ENCODE peak calls at places on chromosomes 3 and 15, in eight cellular contexts. Q is BJ, D is GM23338, G is NT2/D1, C is tibial artery, B is stomach, M is fibroblast of mammary gland, S is tibial nerve. N is an unnamed sample.

GRCh38 chr15:68885070-68885469 is 45.3 kb upstream of the SPESP1 start:
- DNase-seq in Q (no peak), B (no peak), M (peak), C (no peak), S (no peak), D (peak), G (no peak), N (peak)

GRCh38 chr3:72042397-72043211 is 257.7 kb upstream of the PROK2 start:
- DNase-seq in D (no peak), S (no peak), G (peak), B (no peak), M (peak), Q (peak), C (no peak), N (peak)

GRCh38 chr15:38496151-38496550 is 42.2 kb downstream of the FAM98B start:
- DNase-seq in C (no peak), Q (no peak), S (no peak), M (no peak), G (no peak), B (no peak), D (peak), N (no peak)

GRCh38 chr3:10366681-10367101 is 45.8 kb upstream of the SEC13 start:
- DNase-seq in B (no peak), C (no peak), D (peak), M (peak), S (peak), Q (peak), G (peak), N (no peak)

GRCh38 chr15:60083318-60083717 is 79.2 kb downstream of the FOXB1 start:
- DNase-seq in Q (no peak), D (no peak), C (no peak), S (no peak), G (no peak), M (no peak), B (no peak), N (no peak)

GRCh38 chr15:68691667-68692066 is 112.9 kb downstream of the CORO2B start:
- DNase-seq in M (no peak), C (no peak), S (no peak), G (no peak), B (peak), Q (no peak), D (no peak), N (no peak)

GRCh38 chr3:11476814-11477213 is 166.9 kb downstream of the VGLL4 start:
- DNase-seq in Q (no peak), S (no peak), G (no peak), M (no peak), B (no peak), D (no peak), C (no peak), N (no peak)

GRCh38 chr15:58182460-58183163 is 44.4 kb downstream of the AQP9 start:
- DNase-seq in B (peak), S (no peak), M (peak), C (no peak), Q (no peak), D (peak), G (peak), N (peak)

GRCh38 chr3:28726840-28727239 is 378.2 kb upstream of the AZI2 start:
- DNase-seq in B (peak), Q (no peak), S (peak), G (peak), M (peak), C (peak), D (peak), N (peak)

GRCh38 chr3:69255928-69256327 is 130.0 kb downstream of the FRMD4B start:
- DNase-seq in M (no peak), C (no peak), S (no peak), B (no peak), G (no peak), Q (no peak), D (no peak), N (no peak)

GRCh38 chr3:138944842-138945645 is 1.9 kb downstream of the FOXL2 start:
- DNase-seq in M (no peak), Q (no peak), D (peak), C (no peak), S (no peak), B (no peak), G (no peak), N (no peak)

GRCh38 chr15:87764461-87765236 is 491.9 kb downstream of the NTRK3 start:
- DNase-seq in C (no peak), B (no peak), S (no peak), M (peak), G (peak), D (peak), Q (no peak), N (no peak)

GRCh38 chr15:85407421-85408269 is 27.2 kb downstream of the AKAP13 start:
- DNase-seq in C (no peak), B (no peak), Q (no peak), G (no peak), D (no peak), S (no peak), M (peak), N (peak)

GRCh38 chr3:5465183-5465582 is 277.7 kb downstream of the EDEM1 start:
- DNase-seq in B (no peak), S (no peak), C (no peak), G (no peak), Q (no peak), M (no peak), D (no peak), N (no peak)

GRCh38 chr15:75725021-75725718 is 12.5 kb upstream of the CSPG4 start:
- DNase-seq in S (no peak), G (no peak), B (no peak), M (no peak), C (peak), Q (no peak), D (no peak), N (no peak)

GRCh38 chr3:134009345-134010000 is 20.3 kb downstream of the SLCO2A1 start:
- DNase-seq in B (no peak), S (no peak), M (peak), Q (no peak), D (no peak), G (no peak), C (no peak), N (no peak)

GRCh38 chr15:94840794-94841587 is 609.6 kb downstream of the MCTP2 start:
- DNase-seq in S (no peak), M (peak), B (no peak), Q (no peak), D (peak), G (no peak), C (peak), N (no peak)

GRCh38 chr15:40594429-40594836 is 384 bp downstream of the KNL1 start:
- DNase-seq in D (peak), M (peak), B (no peak), G (peak), C (peak), S (no peak), Q (peak), N (peak)

DNA sequence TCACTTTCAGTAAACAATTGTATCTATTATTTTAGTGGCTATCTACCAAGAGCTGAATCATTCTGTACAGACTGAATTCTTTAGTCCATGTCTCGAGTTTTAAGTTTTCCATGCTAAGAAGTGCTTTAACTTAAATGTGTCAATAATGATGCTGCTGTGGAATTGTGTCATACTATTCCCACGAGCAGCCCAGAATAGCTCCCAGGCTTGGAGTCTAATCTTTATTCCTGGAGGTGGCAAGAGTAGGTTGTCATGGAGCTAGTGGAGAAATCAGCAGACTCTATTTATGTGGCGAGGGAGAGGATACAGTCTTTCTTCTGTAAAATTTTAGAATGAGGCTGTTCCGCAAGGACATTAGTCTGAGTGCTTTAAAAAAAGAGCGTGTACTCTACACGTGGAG is 207.2 kb downstream of the ROBO2 start:
- DNase-seq in S (no peak), C (no peak), D (no peak), G (no peak), B (no peak), M (no peak), Q (no peak), N (no peak)
- H3K4me3 ChIP-seq in S (no peak), C (no peak), D (no peak), G (no peak), B (no peak), M (no peak), Q (no peak), N (no peak)

DNA sequence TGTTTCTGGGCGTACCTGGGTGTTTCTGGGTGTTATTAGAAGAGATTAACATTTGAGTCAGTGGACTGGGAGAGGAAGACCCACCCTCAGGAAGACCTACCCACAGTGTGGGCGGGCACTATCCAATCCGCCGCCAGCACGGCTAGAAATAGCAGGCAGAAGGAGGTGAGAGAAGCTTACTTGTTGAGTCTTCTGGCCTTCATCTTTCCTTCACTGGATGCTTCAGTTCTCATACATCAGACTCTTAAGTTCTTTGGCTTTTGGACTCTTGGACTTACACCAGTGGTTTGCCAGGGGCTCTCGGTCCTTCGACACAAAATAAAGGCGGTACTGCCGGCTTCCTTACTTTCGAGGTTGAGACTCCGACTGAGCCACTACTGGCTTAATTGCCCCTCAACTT is 654.6 kb upstream of the CADM2 start:
- DNase-seq in G (no peak), M (no peak), Q (no peak), B (no peak), C (no peak), D (no peak), S (no peak), N (no peak)
- H3K4me3 ChIP-seq in G (no peak), M (no peak), Q (no peak), B (no peak), C (no peak), D (no peak), S (no peak), N (no peak)

GRCh38 chr15:78542647-78543046 is 2.4 kb downstream of the PSMA4 start:
- DNase-seq in B (no peak), D (no peak), C (no peak), G (no peak), Q (no peak), M (no peak), S (no peak), N (no peak)
- H3K4me3 ChIP-seq in B (no peak), D (no peak), C (no peak), G (no peak), Q (no peak), M (no peak), S (no peak), N (no peak)

GRCh38 chr3:183265157-183265642 is 12.1 kb downstream of the B3GNT5 start:
- DNase-seq in D (peak), Q (no peak), C (no peak), G (no peak), B (no peak), M (peak), S (no peak), N (no peak)
- H3K4me3 ChIP-seq in D (peak), Q (no peak), C (no peak), G (no peak), B (no peak), M (peak), S (peak), N (no peak)

N was measured in trophoblast cell.